ENCODE peak calls at places on chromosome 4, in eight cellular contexts. X is upper lobe of left lung, K is sigmoid colon, Z is heart left ventricle, N is cardiac muscle cell, Q is body of pancreas, F is psoas muscle, P is A549. J is an unnamed sample. For H3K9me3, the result is how much of the 10 kb centered on the place peaks cover.

GRCh38 chr4:8601556-8601955 is 9.0 kb downstream of the CPZ start:
- DNase-seq in F (no peak), P (no peak), Q (no peak), X (no peak), Z (no peak), N (no peak), K (no peak), J (no peak)

GRCh38 chr4:77538574-77539157 is 67.0 kb upstream of the CXCL13 start:
- DNase-seq in Q (peak), N (peak), X (no peak), F (no peak), P (peak), K (no peak), Z (no peak), J (no peak)

GRCh38 chr4:68895561-68896198 is 55.9 kb downstream of the UGT2A3 start:
- DNase-seq in X (no peak), N (no peak), Q (no peak), K (no peak), F (no peak), P (no peak), Z (no peak), J (no peak)

GRCh38 chr4:52659722-52660261 is 691 bp upstream of the USP46 start:
- DNase-seq in Q (peak), X (peak), F (peak), P (peak), K (peak), N (peak), Z (peak), J (peak)

GRCh38 chr4:48247142-48247877 is 22.3 kb downstream of the TEC start:
- DNase-seq in X (no peak), P (no peak), N (peak), F (no peak), Q (no peak), Z (no peak), K (no peak), J (no peak)

GRCh38 chr4:112813790-112814189 is 176.8 kb downstream of the LARP7 start:
- DNase-seq in Z (no peak), K (no peak), X (no peak), Q (no peak), F (no peak), N (peak), P (no peak), J (no peak)

GRCh38 chr4:24816797-24817196 is 21.4 kb downstream of the SOD3 start:
- DNase-seq in Z (no peak), Q (no peak), N (no peak), K (no peak), F (no peak), P (no peak), X (no peak), J (no peak)

GRCh38 chr4:74619931-74620702 is 174.2 kb downstream of the BTC start:
- DNase-seq in K (no peak), P (no peak), X (no peak), Q (no peak), Z (no peak), N (peak), F (no peak), J (no peak)

GRCh38 chr4:140095694-140096482 is 58.1 kb downstream of the MAML3 start:
- DNase-seq in Z (peak), Q (no peak), P (peak), N (peak), X (peak), K (peak), F (peak), J (peak)

GRCh38 chr4:74624351-74625151 is 169.8 kb downstream of the BTC start:
- DNase-seq in F (no peak), X (no peak), Q (no peak), P (peak), K (no peak), Z (no peak), N (peak), J (no peak)

GRCh38 chr4:79402452-79402851 is 5.6 kb downstream of the GK2 start:
- DNase-seq in Z (no peak), P (no peak), K (no peak), X (no peak), F (no peak), Q (no peak), N (no peak), J (no peak)

GRCh38 chr4:159551268-159551667 is 448.4 kb downstream of the RAPGEF2 start:
- DNase-seq in P (no peak), X (no peak), K (no peak), Z (no peak), F (no peak), Q (no peak), N (peak), J (no peak)

GRCh38 chr4:159540501-159540900 is 437.6 kb downstream of the RAPGEF2 start:
- DNase-seq in K (no peak), F (no peak), N (no peak), X (no peak), P (no peak), Z (no peak), Q (no peak), J (no peak)

GRCh38 chr4:164345756-164346155 is 408.2 kb upstream of the SMIM31 start:
- DNase-seq in P (no peak), X (no peak), F (no peak), Z (no peak), Q (no peak), N (no peak), K (no peak), J (no peak)

GRCh38 chr4:38062894-38063168 is 102.6 kb downstream of the PTTG2 start:
- DNase-seq in K (no peak), Q (no peak), N (no peak), Z (no peak), P (no peak), F (no peak), X (no peak), J (no peak)

GRCh38 chr4:24089831-24090531 is 200.1 kb upstream of the PPARGC1A start:
- DNase-seq in Q (no peak), K (no peak), P (no peak), X (no peak), F (no peak), N (no peak), Z (no peak), J (no peak)

GRCh38 chr4:20248155-20248558 is 3.5 kb upstream of the SLIT2 start:
- DNase-seq in X (no peak), F (no peak), K (no peak), Z (no peak), P (no peak), Q (no peak), N (peak), J (no peak)

GRCh38 chr4:65120287-65120686 is 550.0 kb downstream of the EPHA5 start:
- DNase-seq in P (no peak), Q (no peak), K (no peak), N (no peak), Z (no peak), F (no peak), X (no peak), J (no peak)

GRCh38 chr4:16862688-16863087 is 35.8 kb downstream of the LDB2 start:
- DNase-seq in N (no peak), Z (no peak), Q (no peak), K (no peak), X (peak), P (no peak), F (no peak), J (no peak)

GRCh38 chr4:10582059-10582686 is 102.4 kb downstream of the CLNK start:
- DNase-seq in K (no peak), Z (peak), F (no peak), N (peak), Q (peak), X (peak), P (peak), J (no peak)

GRCh38 chr4:158856852-158857251 is 88.0 kb downstream of the FNIP2 start:
- DNase-seq in P (no peak), F (no peak), N (peak), K (no peak), Z (no peak), X (no peak), Q (no peak), J (no peak)

GRCh38 chr4:182144621-182145359 is 98.4 kb upstream of the TENM3 start:
- DNase-seq in N (no peak), Z (no peak), F (peak), X (no peak), P (no peak), K (no peak), Q (no peak), J (no peak)

GRCh38 chr4:189974056-189974455 is 33.4 kb downstream of the FRG1 start:
- DNase-seq in F (no peak), N (peak), Z (no peak), K (no peak), P (peak), Q (no peak), X (no peak), J (no peak)

GRCh38 chr4:25441519-25442117 is 64.6 kb downstream of the ANAPC4 start:
- DNase-seq in F (no peak), N (peak), K (no peak), Z (peak), P (peak), Q (peak), X (peak), J (peak)

GRCh38 chr4:182923376-182923775 is 6.2 kb upstream of the DCTD start:
- DNase-seq in Q (no peak), N (peak), F (no peak), P (no peak), Z (no peak), X (no peak), K (no peak), J (no peak)

GRCh38 chr4:128583753-128584712 is 225.5 kb upstream of the JADE1 start:
- DNase-seq in F (peak), Q (peak), P (no peak), K (no peak), Z (peak), X (no peak), N (peak), J (no peak)

GRCh38 chr4:79864470-79865190 is 208.4 kb downstream of the ANTXR2 start:
- DNase-seq in P (no peak), N (no peak), K (no peak), Z (no peak), F (no peak), Q (no peak), X (no peak), J (no peak)

GRCh38 chr4:106793933-106794332 is 242.2 kb downstream of the DKK2 start:
- DNase-seq in Q (no peak), K (no peak), P (no peak), N (no peak), Z (no peak), F (no peak), X (no peak), J (no peak)

GRCh38 chr4:168853770-168854169 is 156.3 kb downstream of the CBR4 start:
- DNase-seq in Q (no peak), X (no peak), K (no peak), F (no peak), Z (no peak), N (no peak), P (no peak), J (no peak)

GRCh38 chr4:15774020-15774420 is 4.1 kb upstream of the CD38 start:
- DNase-seq in Z (no peak), X (peak), K (no peak), N (no peak), Q (no peak), P (peak), F (no peak), J (no peak)

GRCh38 chr4:150216725-150217124 is 138.5 kb downstream of the DCLK2 start:
- DNase-seq in F (no peak), X (no peak), N (no peak), K (no peak), Z (no peak), Q (no peak), P (no peak), J (no peak)

GRCh38 chr4:75672461-75673026 is 667 bp downstream of the G3BP2 start:
- DNase-seq in Z (peak), P (peak), K (peak), N (peak), X (peak), Q (peak), F (peak), J (peak)

GRCh38 chr4:2497931-2498330 is 29.0 kb downstream of the RNF4 start:
- DNase-seq in F (no peak), K (peak), X (peak), N (no peak), Q (no peak), Z (no peak), P (no peak), J (no peak)

GRCh38 chr4:8683462-8683861 is 90.9 kb downstream of the CPZ start:
- DNase-seq in K (no peak), Z (no peak), F (no peak), Q (no peak), X (no peak), N (no peak), P (no peak), J (no peak)

GRCh38 chr4:1345905-1346780 is 865 bp upstream of the UVSSA start:
- DNase-seq in K (peak), F (peak), Z (peak), X (peak), Q (peak), N (peak), P (peak), J (peak)

GRCh38 chr4:6688879-6689505 is 4.7 kb upstream of the S100P start:
- DNase-seq in X (peak), F (no peak), Z (no peak), N (peak), P (peak), K (no peak), Q (peak), J (peak)
- H3K4me3 ChIP-seq in X (peak), F (no peak), Z (no peak), N (no peak), P (no peak), K (peak), Q (no peak), J (no peak)

DNA sequence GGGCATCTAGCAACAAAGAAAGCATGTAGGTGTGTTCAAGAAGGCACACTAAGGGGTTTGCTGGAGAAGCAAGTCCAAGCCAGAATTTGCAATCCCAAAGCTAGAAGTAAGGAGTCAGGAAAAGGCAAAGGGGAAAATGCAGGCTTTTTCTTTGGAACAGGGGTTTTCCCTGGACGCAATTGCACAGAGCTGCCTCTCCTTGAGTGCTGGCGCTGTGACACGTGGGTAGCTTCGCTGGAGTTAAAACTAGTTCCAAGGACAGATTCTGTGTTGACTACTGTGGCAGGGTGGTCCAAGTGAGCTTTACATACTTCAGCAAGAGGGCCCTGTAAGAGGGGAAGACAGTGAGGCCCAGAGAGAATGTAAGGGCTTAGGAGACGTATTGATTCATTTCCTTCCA is 277.1 kb downstream of the ADGRA3 start:
- DNase-seq in X (no peak), Z (no peak), P (no peak), Q (no peak), F (no peak), N (no peak), K (no peak), J (peak)
- TF ChIP-seq CTCF in X (no peak), Z (no peak), P (no peak), Q (no peak), F (no peak), N (peak), K (no peak), J (peak)

DNA sequence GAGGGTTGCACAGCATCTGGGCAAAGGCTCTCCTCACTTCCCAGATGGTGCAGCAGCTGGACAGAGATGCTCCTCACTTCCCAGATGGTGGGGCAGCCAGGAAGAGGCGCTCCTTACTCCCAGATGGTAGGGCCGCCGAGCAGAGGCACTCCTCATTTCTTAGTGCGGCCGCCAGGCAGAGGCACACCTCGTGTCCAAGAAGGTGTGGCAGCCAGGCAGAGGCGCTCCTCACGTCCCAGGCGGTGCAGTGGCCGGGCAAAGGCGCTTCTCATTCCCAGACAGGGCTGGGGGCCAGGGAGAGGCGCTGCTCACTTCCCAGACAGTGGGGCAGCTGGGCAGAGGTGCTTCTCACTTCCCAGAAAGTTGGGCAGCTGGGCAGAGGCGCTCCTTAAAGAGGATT is 48.8 kb downstream of the ZNF732 start:
- DNase-seq in K (no peak), Z (no peak), N (no peak), P (no peak), X (no peak), F (no peak), Q (no peak), J (no peak)
- H3K9me3 ChIP-seq in K (under half), Z (half or more), N (under half), P (under half), X (half or more), F (half or more), Q (under half), J (half or more)

GRCh38 chr4:143026459-143027170 is 158.1 kb upstream of the USP38 start:
- DNase-seq in X (no peak), P (no peak), F (no peak), K (no peak), Z (no peak), Q (no peak), N (no peak), J (no peak)
- H3K4me3 ChIP-seq in X (no peak), P (no peak), F (no peak), K (no peak), Z (no peak), Q (no peak), N (no peak), J (no peak)

GRCh38 chr4:123354701-123355100 is 41.9 kb upstream of the SPRY1 start:
- DNase-seq in K (no peak), Q (no peak), X (no peak), F (no peak), P (no peak), Z (no peak), N (no peak), J (no peak)
- TF ChIP-seq CTCF in K (no peak), Q (no peak), X (no peak), F (no peak), P (no peak), Z (no peak), N (no peak), J (no peak)

DNA sequence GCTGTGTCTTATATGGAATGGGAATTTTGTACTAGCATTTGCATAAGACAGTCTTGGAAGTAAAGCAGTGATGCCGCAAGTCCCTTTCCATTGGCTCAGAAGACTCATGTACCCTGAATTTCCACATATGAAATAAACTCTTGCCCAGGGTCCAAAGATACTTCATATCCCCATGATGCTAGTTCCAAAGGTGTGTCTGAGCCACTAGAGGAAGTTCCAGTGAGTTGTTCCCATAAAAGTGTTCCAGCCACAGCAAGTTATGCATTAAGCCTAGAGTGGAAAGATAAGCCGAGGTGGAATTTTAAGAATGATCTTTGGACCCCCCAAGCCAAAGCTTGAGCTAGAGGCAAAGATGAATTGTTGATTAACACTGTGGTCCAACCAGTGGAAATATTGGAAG is 9.3 kb upstream of the CEP135 start:
- DNase-seq in N (no peak), K (no peak), Z (no peak), X (no peak), P (no peak), F (no peak), Q (no peak), J (peak)
- H3K9me3 ChIP-seq in N (under half), K (under half), Z (under half), X (under half), P (under half), F (under half), Q (under half), J (under half)

DNA sequence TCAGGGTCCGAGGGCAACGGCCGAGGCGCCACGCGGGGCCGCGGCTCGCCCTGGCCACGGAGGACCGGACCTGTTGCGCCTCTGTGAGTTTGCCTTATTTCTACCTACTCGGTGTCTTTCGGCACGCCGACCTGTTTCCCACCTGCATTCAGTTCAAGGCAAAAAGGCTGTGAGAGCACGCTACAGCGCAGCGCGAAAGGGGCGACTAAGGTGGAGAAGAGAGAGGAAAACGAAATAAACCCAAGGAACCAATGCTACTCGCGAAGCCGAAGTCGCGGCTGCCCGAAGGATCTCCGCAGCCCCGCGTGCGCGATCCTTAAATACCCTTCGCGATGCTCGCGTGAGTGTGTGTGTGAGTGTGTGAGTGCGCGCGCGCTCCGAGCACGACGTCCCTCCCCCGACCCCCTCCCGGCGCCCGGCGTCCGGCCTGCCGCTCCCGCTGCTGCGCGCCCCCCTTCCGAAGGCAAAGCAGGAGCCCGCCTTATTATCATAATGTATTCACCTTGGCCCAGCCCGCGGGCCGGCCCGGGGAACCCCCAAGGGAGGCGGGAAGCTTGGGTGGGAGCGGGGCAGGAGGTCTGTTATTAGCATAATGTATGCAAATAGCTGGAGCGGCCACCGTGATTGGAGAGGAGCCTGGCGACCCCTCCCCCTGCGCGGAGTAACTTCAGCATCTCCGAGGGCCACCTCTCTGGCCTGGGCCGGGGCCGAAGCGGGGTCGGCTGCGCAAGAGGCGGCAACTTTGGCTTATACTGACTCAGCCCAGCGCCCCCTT is at the start of gene COL25A1:
- DNase-seq in P (no peak), N (peak), K (peak), F (peak), Q (peak), Z (peak), X (peak), J (peak)
- H3K4me3 ChIP-seq in P (peak), N (peak), K (peak), F (peak), Q (peak), Z (peak), X (peak), J (no peak)

GRCh38 chr4:115233600-115233999 is 120.2 kb upstream of the NDST4 start:
- DNase-seq in X (no peak), P (no peak), Q (no peak), Z (no peak), K (no peak), N (no peak), F (no peak), J (no peak)

GRCh38 chr4:115234405-115235093 is 121.1 kb upstream of the NDST4 start:
- DNase-seq in X (no peak), F (no peak), Z (no peak), P (no peak), K (no peak), N (no peak), Q (no peak), J (peak)

GRCh38 chr4:115228851-115229250 is 115.4 kb upstream of the NDST4 start:
- DNase-seq in Q (no peak), K (no peak), Z (no peak), N (no peak), X (no peak), F (no peak), P (no peak), J (no peak)

DNA sequence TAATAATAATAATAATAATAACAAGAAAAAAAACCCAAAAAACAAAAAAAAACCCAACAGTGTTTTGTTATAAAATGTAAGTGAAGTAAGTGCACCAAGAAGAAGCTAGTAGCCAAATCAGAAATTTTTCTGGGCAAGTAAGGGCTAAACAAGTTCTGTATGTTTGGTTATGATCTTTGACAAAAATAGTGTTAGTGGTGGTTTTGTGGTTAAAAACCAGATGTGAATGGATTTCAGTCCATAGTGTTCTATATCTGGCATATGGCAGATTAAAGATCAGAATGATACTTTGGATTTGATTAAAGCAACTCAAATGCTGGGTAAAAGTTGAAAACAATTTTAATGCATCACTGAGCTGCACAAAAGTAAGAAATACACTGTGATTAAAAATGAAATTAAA is 116.5 kb upstream of the NDST4 start:
- DNase-seq in K (no peak), Z (no peak), F (no peak), Q (no peak), X (no peak), N (no peak), P (no peak), J (no peak)
- TF ChIP-seq CTCF in K (no peak), Z (no peak), F (no peak), Q (no peak), X (no peak), N (no peak), P (no peak), J (no peak)